ENCODE peak calls at places on chromosomes 11 and 22, in nine cellular contexts. G is BJ, U is adipocyte, F is right cardiac atrium, L is ovary, I is mammary epithelial cell, V is heart right ventricle, Q is IMR-90, J is tibial artery. C is an unnamed sample.

GRCh38 chr11:10494636-10495463 is 39.8 kb downstream of the AMPD3 start:
- DNase-seq in F (no peak), V (no peak), Q (no peak), G (no peak), I (no peak), U (no peak), J (peak; percentile 57), L (no peak), C (no peak)

GRCh38 chr11:77151804-77152513 is 23.9 kb downstream of the MYO7A start:
- DNase-seq in U (peak; percentile 11), G (no peak), F (no peak), I (peak; percentile 8), V (no peak), J (no peak), Q (peak; percentile 32), L (no peak), C (peak; percentile 52)

GRCh38 chr11:5272395-5273017 is 2.8 kb upstream of the HBE1 start:
- DNase-seq in I (no peak), F (no peak), L (no peak), U (no peak), G (no peak), V (no peak), J (no peak), Q (no peak), C (no peak)

GRCh38 chr11:14073821-14074529 is 111.5 kb downstream of the SPON1 start:
- DNase-seq in U (peak; percentile 13), V (no peak), G (no peak), J (no peak), Q (no peak), L (no peak), F (peak; percentile 31), I (peak; percentile 4), C (no peak)

GRCh38 chr11:131476266-131476665 is 105.9 kb downstream of the NTM start:
- DNase-seq in Q (no peak), L (no peak), J (no peak), U (no peak), G (no peak), F (no peak), V (no peak), I (no peak), C (no peak)

GRCh38 chr11:100004541-100004940 is 682.5 kb upstream of the ARHGAP42 start:
- DNase-seq in U (no peak), I (no peak), Q (no peak), L (no peak), J (no peak), F (no peak), G (no peak), V (no peak), C (no peak)

GRCh38 chr11:16690061-16690460 is 48.4 kb upstream of the C11orf58 start:
- DNase-seq in L (no peak), F (no peak), G (no peak), J (no peak), U (no peak), Q (no peak), V (no peak), I (no peak), C (no peak)

GRCh38 chr22:21942407-21942895 is 10.2 kb downstream of the PPM1F start:
- DNase-seq in Q (peak; percentile 88), G (peak; percentile 64), U (peak; percentile 80), J (peak; percentile 84), V (peak; percentile 90), I (peak; percentile 89), F (peak; percentile 95), L (no peak), C (no peak)

GRCh38 chr11:86062719-86063118 is 6.2 kb downstream of the PICALM start:
- DNase-seq in G (no peak), L (no peak), J (no peak), U (peak; percentile 23), I (no peak), Q (no peak), V (no peak), F (no peak), C (no peak)

GRCh38 chr11:9842923-9843322 is 179.0 kb downstream of the SWAP70 start:
- DNase-seq in U (no peak), L (no peak), V (no peak), F (no peak), J (no peak), G (no peak), Q (no peak), I (no peak), C (no peak)

GRCh38 chr22:45994516-45995404 is 17.8 kb upstream of the WNT7B start:
- DNase-seq in U (peak; percentile 87), L (peak; percentile 90), I (peak; percentile 40), F (peak; percentile 83), Q (peak; percentile 44), G (no peak), V (peak; percentile 84), J (peak; percentile 90), C (peak; percentile 83)

GRCh38 chr11:37973926-37974325 is 1375.9 kb upstream of the RAG2 start:
- DNase-seq in Q (no peak), V (no peak), F (no peak), U (no peak), G (no peak), J (no peak), I (peak; percentile 20), L (no peak), C (no peak)

GRCh38 chr11:6925636-6926207 is 504 bp upstream of the ZNF215 start:
- DNase-seq in I (peak; percentile 49), L (no peak), F (no peak), V (no peak), G (no peak), U (peak; percentile 18), J (no peak), Q (peak; percentile 16), C (peak; percentile 11)

GRCh38 chr11:72641900-72642814 is 32.1 kb downstream of the PDE2A start:
- DNase-seq in U (peak; percentile 60), F (peak; percentile 56), Q (no peak), L (peak; percentile 44), I (peak; percentile 24), J (peak; percentile 73), G (no peak), V (no peak), C (no peak)

GRCh38 chr11:34953955-34954354 is 37.5 kb downstream of the PDHX start:
- DNase-seq in J (no peak), V (no peak), G (no peak), F (no peak), U (no peak), Q (peak; percentile 12), I (no peak), L (no peak), C (no peak)

GRCh38 chr11:19970944-19971343 is 189.3 kb downstream of the DBX1 start:
- DNase-seq in I (no peak), Q (no peak), F (no peak), J (no peak), G (no peak), L (no peak), U (no peak), V (no peak), C (no peak)

GRCh38 chr11:119805663-119806062 is 76.7 kb upstream of the NECTIN1 start:
- DNase-seq in U (no peak), J (no peak), F (no peak), V (no peak), L (no peak), Q (no peak), G (no peak), I (no peak), C (no peak)
- H3K27me3 ChIP-seq in U (peaks cover 87% of the 10 kb centered on the region), J (no peaks in the 10 kb centered on the region), F (no peaks in the 10 kb centered on the region), V (no peaks in the 10 kb centered on the region), L (no peaks in the 10 kb centered on the region), Q (peaks cover 34% of the 10 kb centered on the region), G (peaks cover 12% of the 10 kb centered on the region), I (peaks cover 2% of the 10 kb centered on the region), C (no peaks in the 10 kb centered on the region)

DNA sequence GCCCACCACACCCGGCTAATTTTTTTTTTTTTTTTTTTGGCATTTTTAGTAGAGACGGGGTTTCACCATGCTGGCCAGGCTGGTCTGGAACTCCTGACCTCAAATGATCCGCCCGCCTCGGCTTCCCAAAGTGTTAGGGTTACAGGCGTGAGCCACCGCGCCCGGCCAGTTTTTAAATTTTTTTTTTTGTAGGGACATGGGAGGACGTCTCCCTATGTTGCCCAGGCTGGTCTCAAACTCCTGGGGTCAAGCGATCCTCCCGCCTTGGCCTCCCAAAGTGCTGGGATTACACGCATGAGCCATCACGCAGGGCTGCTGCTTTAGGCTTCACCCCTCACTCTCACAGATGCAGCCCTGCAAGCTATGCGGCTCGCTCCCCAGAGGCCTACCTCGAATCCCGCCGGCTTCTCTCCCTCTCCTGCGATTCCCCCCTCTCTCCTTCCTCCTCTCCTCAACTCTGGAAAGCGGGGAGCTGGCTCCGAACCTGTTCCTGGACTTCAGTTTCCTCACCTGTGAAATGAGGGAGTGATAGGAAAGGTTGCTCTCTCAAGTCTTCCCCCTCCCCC is 926 bp downstream of the CCDC157 start:
- DNase-seq in I (no peak), U (no peak), V (no peak), G (no peak), Q (no peak), L (no peak), F (no peak), J (no peak), C (no peak)
- H3K4me3 ChIP-seq in I (peak overlapping the region; percentile 75), U (peak overlapping the region; percentile 97), V (no peak overlapping the region), G (no peak overlapping the region), Q (no peak overlapping the region), L (peak overlapping the region; percentile 68), F (no peak overlapping the region), J (peak overlapping the region; percentile 74), C (peak overlapping the region; percentile 98)

DNA sequence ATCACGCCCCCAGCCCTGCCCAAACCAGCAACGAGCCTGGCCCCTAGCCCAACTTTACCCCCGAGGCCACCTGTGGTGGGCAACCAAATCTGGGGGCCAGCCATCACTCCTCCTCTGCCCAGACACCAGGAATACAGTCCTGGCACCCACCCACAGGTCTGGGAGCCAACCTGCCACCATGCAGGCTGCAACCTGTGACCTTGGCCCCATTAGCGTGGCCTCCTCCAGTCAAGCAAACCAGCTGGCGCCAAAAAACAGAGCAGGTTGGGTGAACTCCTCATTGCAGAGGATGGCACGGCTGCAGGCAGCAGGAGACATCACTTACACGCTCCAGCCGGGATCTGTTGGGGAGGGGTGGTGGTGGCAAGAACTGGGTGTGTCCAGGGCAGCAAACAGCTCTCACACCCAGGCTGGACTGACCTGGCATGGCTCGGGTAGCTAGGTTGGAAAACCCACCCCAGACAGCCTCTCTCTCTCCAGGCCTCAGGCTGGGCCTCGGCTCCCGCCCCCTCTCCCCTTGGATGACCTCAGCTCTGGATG is 65.5 kb upstream of the TCF20 start:
- DNase-seq in G (no peak), Q (no peak), I (no peak), U (no peak), F (no peak), L (no peak), V (no peak), J (no peak), C (no peak)
- H3K27me3 ChIP-seq in G (no peaks in the 10 kb centered on the region), Q (peaks cover 14% of the 10 kb centered on the region), I (no peaks in the 10 kb centered on the region), U (peaks cover 20% of the 10 kb centered on the region), F (no peaks in the 10 kb centered on the region), L (no peaks in the 10 kb centered on the region), V (no peaks in the 10 kb centered on the region), J (no peaks in the 10 kb centered on the region), C (no peaks in the 10 kb centered on the region)

DNA sequence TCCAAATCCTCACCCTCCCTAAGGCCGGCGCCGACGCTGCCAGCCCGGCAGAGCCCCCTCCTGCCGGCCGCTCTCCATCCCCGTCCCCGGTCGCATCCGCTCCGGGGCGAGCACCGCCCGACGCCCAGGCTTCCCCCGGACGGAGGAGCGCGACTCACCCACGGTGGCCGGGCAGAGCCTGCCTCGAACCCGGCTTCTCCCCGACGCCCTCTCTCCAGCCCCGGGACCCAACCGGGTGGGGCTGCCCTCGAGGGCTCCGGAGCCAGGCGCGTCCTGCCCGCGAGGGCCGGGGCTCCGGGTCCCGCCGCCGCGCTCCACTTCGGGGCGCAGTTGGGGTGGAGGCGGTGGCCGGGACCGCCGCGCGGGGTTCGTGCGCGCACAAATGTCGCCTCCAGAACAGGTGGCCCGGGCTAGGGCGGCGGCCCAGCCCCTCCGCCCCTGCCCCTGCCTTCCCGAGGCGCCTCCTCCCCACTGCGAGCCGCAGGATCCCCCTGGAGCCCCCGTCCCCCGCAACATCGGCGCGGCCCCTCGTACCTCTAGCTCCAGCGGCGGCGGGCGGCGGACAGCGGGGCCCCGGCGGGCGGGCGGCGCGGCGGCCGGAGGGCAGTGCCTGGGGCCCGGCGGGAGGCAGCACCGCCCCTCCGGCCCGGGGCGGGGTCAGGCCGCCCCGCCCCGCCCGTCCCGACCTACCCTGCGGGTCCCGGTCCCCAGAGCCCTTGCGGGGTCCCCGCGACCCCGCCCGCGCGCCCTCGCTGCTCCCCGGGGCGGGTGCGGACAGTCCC is at the start of gene A4GALT:
- DNase-seq in G (no peak), L (no peak), F (peak; percentile 43), Q (no peak), V (no peak), J (no peak), U (peak; percentile 60), I (no peak), C (no peak)
- H3K4me3 ChIP-seq in G (peak within 1 kb of the TSS; percentile 74), L (peak within 1 kb of the TSS; percentile 73), F (peak within 1 kb of the TSS; percentile 92), Q (peak within 1 kb of the TSS; percentile 98), V (peak within 1 kb of the TSS; percentile 73), J (peak within 1 kb of the TSS; percentile 93), U (peak within 1 kb of the TSS; percentile 90), I (peak within 1 kb of the TSS; percentile 43), C (peak within 1 kb of the TSS; percentile 55)